ENCODE peak calls at places on chromosomes 5 and 9, in ten cellular contexts. One of them, this sample, is unnamed.

GRCh38 chr9:111730937-111731567 is 63.7 kb downstream of the SHOC1 start:
- DNase-seq in CD4-positive, alpha-beta memory T cell: no peak
- DNase-seq in A549: no peak
- DNase-seq in uterus: no peak
- DNase-seq in heart left ventricle: no peak
- DNase-seq in PC-3: peak; percentile 54
- DNase-seq in adipocyte: no peak
- DNase-seq in neural progenitor cell: no peak
- DNase-seq in astrocyte: peak; percentile 83
- DNase-seq in psoas muscle: no peak
- DNase-seq in this sample: no peak

GRCh38 chr5:18314192-18314778 is 680.0 kb downstream of the TAF11L14 start:
- DNase-seq in CD4-positive, alpha-beta memory T cell: no peak
- DNase-seq in A549: peak; percentile 25
- DNase-seq in uterus: no peak
- DNase-seq in heart left ventricle: no peak
- DNase-seq in PC-3: peak; percentile 66
- DNase-seq in adipocyte: peak; percentile 75
- DNase-seq in neural progenitor cell: peak; percentile 26
- DNase-seq in astrocyte: peak; percentile 5
- DNase-seq in psoas muscle: no peak
- DNase-seq in this sample: peak; percentile 33

GRCh38 chr9:114811969-114812636 is 6.3 kb upstream of the TNFSF15 start:
- DNase-seq in CD4-positive, alpha-beta memory T cell: no peak
- DNase-seq in A549: no peak
- DNase-seq in uterus: no peak
- DNase-seq in heart left ventricle: no peak
- DNase-seq in PC-3: peak; percentile 56
- DNase-seq in adipocyte: no peak
- DNase-seq in neural progenitor cell: no peak
- DNase-seq in astrocyte: no peak
- DNase-seq in psoas muscle: no peak
- DNase-seq in this sample: no peak

GRCh38 chr5:176371621-176372539 is 6.6 kb downstream of the ARL10 start:
- DNase-seq in CD4-positive, alpha-beta memory T cell: no peak
- DNase-seq in A549: no peak
- DNase-seq in uterus: no peak
- DNase-seq in heart left ventricle: no peak
- DNase-seq in PC-3: no peak
- DNase-seq in adipocyte: no peak
- DNase-seq in neural progenitor cell: no peak
- DNase-seq in astrocyte: no peak
- DNase-seq in psoas muscle: no peak
- DNase-seq in this sample: no peak

GRCh38 chr5:55344392-55344992 is 36.7 kb downstream of the MTREX start:
- DNase-seq in CD4-positive, alpha-beta memory T cell: peak; percentile 53
- DNase-seq in A549: peak; percentile 21
- DNase-seq in uterus: peak; percentile 50
- DNase-seq in heart left ventricle: no peak
- DNase-seq in PC-3: peak; percentile 68
- DNase-seq in adipocyte: peak; percentile 84
- DNase-seq in neural progenitor cell: peak; percentile 33
- DNase-seq in astrocyte: peak; percentile 26
- DNase-seq in psoas muscle: peak; percentile 31
- DNase-seq in this sample: peak; percentile 90

GRCh38 chr9:129316281-129317030 is 138.4 kb upstream of the IER5L start:
- DNase-seq in CD4-positive, alpha-beta memory T cell: no peak
- DNase-seq in A549: no peak
- DNase-seq in uterus: no peak
- DNase-seq in heart left ventricle: no peak
- DNase-seq in PC-3: no peak
- DNase-seq in adipocyte: no peak
- DNase-seq in neural progenitor cell: no peak
- DNase-seq in astrocyte: no peak
- DNase-seq in psoas muscle: no peak
- DNase-seq in this sample: no peak

GRCh38 chr5:38707352-38708324 is 138.2 kb upstream of the OSMR start:
- DNase-seq in CD4-positive, alpha-beta memory T cell: no peak
- DNase-seq in A549: no peak
- DNase-seq in uterus: peak; percentile 25
- DNase-seq in heart left ventricle: no peak
- DNase-seq in PC-3: no peak
- DNase-seq in adipocyte: no peak
- DNase-seq in neural progenitor cell: no peak
- DNase-seq in astrocyte: no peak
- DNase-seq in psoas muscle: no peak
- DNase-seq in this sample: no peak

GRCh38 chr9:130330202-130330601 is 64.6 kb downstream of the HMCN2 start:
- DNase-seq in CD4-positive, alpha-beta memory T cell: no peak
- DNase-seq in A549: no peak
- DNase-seq in uterus: no peak
- DNase-seq in heart left ventricle: no peak
- DNase-seq in PC-3: no peak
- DNase-seq in adipocyte: no peak
- DNase-seq in neural progenitor cell: no peak
- DNase-seq in astrocyte: no peak
- DNase-seq in psoas muscle: no peak
- DNase-seq in this sample: no peak

GRCh38 chr5:7926296-7926695 is 57.3 kb downstream of the MTRR start:
- DNase-seq in CD4-positive, alpha-beta memory T cell: no peak
- DNase-seq in A549: no peak
- DNase-seq in uterus: no peak
- DNase-seq in heart left ventricle: no peak
- DNase-seq in PC-3: peak; percentile 19
- DNase-seq in adipocyte: peak; percentile 59
- DNase-seq in neural progenitor cell: no peak
- DNase-seq in astrocyte: peak; percentile 96
- DNase-seq in psoas muscle: no peak
- DNase-seq in this sample: no peak

GRCh38 chr9:118751848-118752223 is 617.4 kb downstream of the BRINP1 start:
- DNase-seq in CD4-positive, alpha-beta memory T cell: no peak
- DNase-seq in A549: no peak
- DNase-seq in uterus: no peak
- DNase-seq in heart left ventricle: no peak
- DNase-seq in PC-3: no peak
- DNase-seq in adipocyte: no peak
- DNase-seq in neural progenitor cell: no peak
- DNase-seq in astrocyte: no peak
- DNase-seq in psoas muscle: no peak
- DNase-seq in this sample: no peak

GRCh38 chr5:175521313-175521833 is 43.0 kb downstream of the SFXN1 start:
- DNase-seq in CD4-positive, alpha-beta memory T cell: peak; percentile 64
- DNase-seq in A549: no peak
- DNase-seq in uterus: no peak
- DNase-seq in heart left ventricle: no peak
- DNase-seq in PC-3: no peak
- DNase-seq in adipocyte: no peak
- DNase-seq in neural progenitor cell: no peak
- DNase-seq in astrocyte: no peak
- DNase-seq in psoas muscle: no peak
- DNase-seq in this sample: no peak

GRCh38 chr5:122311888-122312669 is at the start of gene SNCAIP:
- DNase-seq in CD4-positive, alpha-beta memory T cell: no peak
- DNase-seq in A549: peak; percentile 10
- DNase-seq in uterus: peak; percentile 57
- DNase-seq in heart left ventricle: peak; percentile 71
- DNase-seq in PC-3: peak; percentile 5
- DNase-seq in adipocyte: peak; percentile 78
- DNase-seq in neural progenitor cell: peak; percentile 83
- DNase-seq in astrocyte: peak; percentile 43
- DNase-seq in psoas muscle: peak; percentile 51
- DNase-seq in this sample: peak; percentile 35
- H3K4me3 ChIP-seq in CD4-positive, alpha-beta memory T cell: no peak within 1 kb of the TSS
- H3K4me3 ChIP-seq in A549: peak within 1 kb of the TSS; percentile 53
- H3K4me3 ChIP-seq in uterus: peak within 1 kb of the TSS; percentile 68
- H3K4me3 ChIP-seq in heart left ventricle: peak within 1 kb of the TSS; percentile 63
- H3K4me3 ChIP-seq in PC-3: peak within 1 kb of the TSS; percentile 57
- H3K4me3 ChIP-seq in adipocyte: peak within 1 kb of the TSS; percentile 85
- H3K4me3 ChIP-seq in neural progenitor cell: peak within 1 kb of the TSS; percentile 87
- H3K4me3 ChIP-seq in astrocyte: peak within 1 kb of the TSS; percentile 73
- H3K4me3 ChIP-seq in psoas muscle: peak within 1 kb of the TSS; percentile 69
- H3K4me3 ChIP-seq in this sample: peak within 1 kb of the TSS; percentile 9

GRCh38 chr9:137200311-137201204 is at the start of gene TPRN:
- DNase-seq in CD4-positive, alpha-beta memory T cell: peak; percentile 98
- DNase-seq in A549: peak; percentile 100
- DNase-seq in uterus: peak; percentile 99
- DNase-seq in heart left ventricle: peak; percentile 100
- DNase-seq in PC-3: peak; percentile 97
- DNase-seq in adipocyte: peak; percentile 100
- DNase-seq in neural progenitor cell: peak; percentile 100
- DNase-seq in astrocyte: peak; percentile 95
- DNase-seq in psoas muscle: peak; percentile 100
- DNase-seq in this sample: peak; percentile 99
- H3K4me1 ChIP-seq in CD4-positive, alpha-beta memory T cell: peaks cover 40% of the 10 kb centered on the region
- H3K4me1 ChIP-seq in A549: peaks cover 38% of the 10 kb centered on the region
- H3K4me1 ChIP-seq in uterus: peaks cover 26% of the 10 kb centered on the region
- H3K4me1 ChIP-seq in heart left ventricle: peaks cover 73% of the 10 kb centered on the region
- H3K4me1 ChIP-seq in PC-3: peaks cover 41% of the 10 kb centered on the region
- H3K4me1 ChIP-seq in adipocyte: peaks cover 45% of the 10 kb centered on the region
- H3K4me1 ChIP-seq in neural progenitor cell: peaks cover 20% of the 10 kb centered on the region
- H3K4me1 ChIP-seq in astrocyte: peaks cover 31% of the 10 kb centered on the region
- H3K4me1 ChIP-seq in psoas muscle: peaks cover 62% of the 10 kb centered on the region
- H3K4me1 ChIP-seq in this sample: peaks cover 60% of the 10 kb centered on the region

GRCh38 chr9:137640862-137641261 is 22.1 kb downstream of the EHMT1 start:
- DNase-seq in CD4-positive, alpha-beta memory T cell: no peak
- DNase-seq in A549: no peak
- DNase-seq in uterus: no peak
- DNase-seq in heart left ventricle: no peak
- DNase-seq in PC-3: no peak
- DNase-seq in adipocyte: no peak
- DNase-seq in neural progenitor cell: no peak
- DNase-seq in astrocyte: no peak
- DNase-seq in psoas muscle: no peak
- DNase-seq in this sample: no peak

GRCh38 chr9:137639303-137640051 is 20.7 kb downstream of the EHMT1 start:
- DNase-seq in CD4-positive, alpha-beta memory T cell: peak; percentile 40
- DNase-seq in A549: no peak
- DNase-seq in uterus: no peak
- DNase-seq in heart left ventricle: no peak
- DNase-seq in PC-3: no peak
- DNase-seq in adipocyte: no peak
- DNase-seq in neural progenitor cell: no peak
- DNase-seq in astrocyte: no peak
- DNase-seq in psoas muscle: no peak
- DNase-seq in this sample: no peak

GRCh38 chr9:137642892-137643291 is 24.1 kb downstream of the EHMT1 start:
- DNase-seq in CD4-positive, alpha-beta memory T cell: no peak
- DNase-seq in A549: no peak
- DNase-seq in uterus: no peak
- DNase-seq in heart left ventricle: no peak
- DNase-seq in PC-3: no peak
- DNase-seq in adipocyte: no peak
- DNase-seq in neural progenitor cell: no peak
- DNase-seq in astrocyte: no peak
- DNase-seq in psoas muscle: no peak
- DNase-seq in this sample: no peak

GRCh38 chr9:137642118-137642601 is 23.4 kb downstream of the EHMT1 start:
- DNase-seq in CD4-positive, alpha-beta memory T cell: no peak
- DNase-seq in A549: no peak
- DNase-seq in uterus: no peak
- DNase-seq in heart left ventricle: no peak
- DNase-seq in PC-3: no peak
- DNase-seq in adipocyte: no peak
- DNase-seq in neural progenitor cell: no peak
- DNase-seq in astrocyte: no peak
- DNase-seq in psoas muscle: no peak
- DNase-seq in this sample: peak; percentile 5

DNA sequence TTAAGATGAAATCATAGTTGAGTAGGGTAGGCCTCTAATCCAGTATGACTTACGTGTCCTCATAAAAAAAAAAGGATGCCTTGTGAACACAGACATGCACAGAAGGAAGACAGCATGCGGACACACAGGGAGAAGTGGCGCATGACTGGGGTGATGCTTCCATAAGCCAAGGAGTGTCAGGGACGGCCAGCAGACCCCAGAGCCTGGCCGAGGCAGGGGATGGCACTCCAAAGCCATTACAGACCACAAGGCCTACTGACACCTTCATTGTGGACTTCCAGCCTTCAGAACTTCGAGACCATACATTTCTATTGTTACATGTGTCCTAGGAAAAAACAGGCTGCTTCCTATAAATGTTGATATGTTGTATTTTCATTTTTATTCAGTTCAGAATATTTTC is 19.9 kb downstream of the EHMT1 start:
- DNase-seq in CD4-positive, alpha-beta memory T cell: no peak
- DNase-seq in A549: no peak
- DNase-seq in uterus: no peak
- DNase-seq in heart left ventricle: no peak
- DNase-seq in PC-3: no peak
- DNase-seq in adipocyte: no peak
- DNase-seq in neural progenitor cell: no peak
- DNase-seq in astrocyte: no peak
- DNase-seq in psoas muscle: no peak
- DNase-seq in this sample: no peak
- H3K4me3 ChIP-seq in CD4-positive, alpha-beta memory T cell: no peak overlapping the region
- H3K4me3 ChIP-seq in A549: no peak overlapping the region
- H3K4me3 ChIP-seq in uterus: no peak overlapping the region
- H3K4me3 ChIP-seq in heart left ventricle: no peak overlapping the region
- H3K4me3 ChIP-seq in PC-3: no peak overlapping the region
- H3K4me3 ChIP-seq in adipocyte: no peak overlapping the region
- H3K4me3 ChIP-seq in neural progenitor cell: no peak overlapping the region
- H3K4me3 ChIP-seq in astrocyte: no peak overlapping the region
- H3K4me3 ChIP-seq in psoas muscle: no peak overlapping the region
- H3K4me3 ChIP-seq in this sample: no peak overlapping the region

GRCh38 chr5:95917207-95917606 is 44.4 kb downstream of the ELL2 start:
- DNase-seq in CD4-positive, alpha-beta memory T cell: no peak
- DNase-seq in A549: no peak
- DNase-seq in uterus: no peak
- DNase-seq in heart left ventricle: no peak
- DNase-seq in PC-3: no peak
- DNase-seq in adipocyte: no peak
- DNase-seq in neural progenitor cell: no peak
- DNase-seq in astrocyte: no peak
- DNase-seq in psoas muscle: no peak
- DNase-seq in this sample: no peak
- H3K4me1 ChIP-seq in CD4-positive, alpha-beta memory T cell: no peaks in the 10 kb centered on the region
- H3K4me1 ChIP-seq in A549: peaks cover 4% of the 10 kb centered on the region
- H3K4me1 ChIP-seq in uterus: no peaks in the 10 kb centered on the region
- H3K4me1 ChIP-seq in heart left ventricle: peaks cover 11% of the 10 kb centered on the region
- H3K4me1 ChIP-seq in PC-3: no peaks in the 10 kb centered on the region
- H3K4me1 ChIP-seq in adipocyte: peaks cover 53% of the 10 kb centered on the region
- H3K4me1 ChIP-seq in neural progenitor cell: peaks cover 37% of the 10 kb centered on the region
- H3K4me1 ChIP-seq in astrocyte: no peaks in the 10 kb centered on the region
- H3K4me1 ChIP-seq in psoas muscle: peaks cover 19% of the 10 kb centered on the region
- H3K4me1 ChIP-seq in this sample: peaks cover 8% of the 10 kb centered on the region

GRCh38 chr5:112979723-112980122 is 3.1 kb downstream of the DCP2 start:
- DNase-seq in CD4-positive, alpha-beta memory T cell: no peak
- DNase-seq in A549: no peak
- DNase-seq in uterus: no peak
- DNase-seq in heart left ventricle: no peak
- DNase-seq in PC-3: no peak
- DNase-seq in adipocyte: no peak
- DNase-seq in neural progenitor cell: no peak
- DNase-seq in astrocyte: no peak
- DNase-seq in psoas muscle: no peak
- DNase-seq in this sample: no peak
- H3K4me3 ChIP-seq in CD4-positive, alpha-beta memory T cell: no peak overlapping the region
- H3K4me3 ChIP-seq in A549: no peak overlapping the region
- H3K4me3 ChIP-seq in uterus: no peak overlapping the region
- H3K4me3 ChIP-seq in heart left ventricle: peak overlapping the region; percentile 2
- H3K4me3 ChIP-seq in PC-3: peak overlapping the region; percentile 99
- H3K4me3 ChIP-seq in adipocyte: peak overlapping the region; percentile 93
- H3K4me3 ChIP-seq in neural progenitor cell: peak overlapping the region; percentile 94
- H3K4me3 ChIP-seq in astrocyte: no peak overlapping the region
- H3K4me3 ChIP-seq in psoas muscle: peak overlapping the region; percentile 82
- H3K4me3 ChIP-seq in this sample: no peak overlapping the region